ENCODE peak calls at places on chromosome 1, in nine cellular contexts. One of them, this sample, is unnamed.

GRCh38 chr1:162285149-162285561 is 91.5 kb downstream of the SPATA46 start:
- DNase-seq in HEK293T: no peak
- DNase-seq in KBM-7: no peak
- DNase-seq in T-helper 9 cell: no peak
- DNase-seq in activated naive CD8-positive, alpha-beta T cell treated with anti-CD3 and anti-CD28 coated beads, Interleukin-2, amount 50 U/mL, for 24 hours: no peak
- DNase-seq in astrocyte of the spinal cord: no peak
- DNase-seq in aorta: no peak
- DNase-seq in SK-N-MC: no peak
- DNase-seq in pancreas: peak
- DNase-seq in this sample: no peak

GRCh38 chr1:185157599-185158469 is 867 bp downstream of the SWT1 start:
- DNase-seq in T-helper 9 cell: no peak
- DNase-seq in pancreas: peak
- DNase-seq in activated naive CD8-positive, alpha-beta T cell treated with anti-CD3 and anti-CD28 coated beads, Interleukin-2, amount 50 U/mL, for 24 hours: no peak
- DNase-seq in KBM-7: no peak
- DNase-seq in aorta: no peak
- DNase-seq in SK-N-MC: no peak
- DNase-seq in astrocyte of the spinal cord: peak
- DNase-seq in HEK293T: peak
- DNase-seq in this sample: no peak

GRCh38 chr1:160607051-160608032 is 28.0 kb upstream of the CD84 start:
- DNase-seq in pancreas: peak
- DNase-seq in T-helper 9 cell: peak
- DNase-seq in KBM-7: peak
- DNase-seq in activated naive CD8-positive, alpha-beta T cell treated with anti-CD3 and anti-CD28 coated beads, Interleukin-2, amount 50 U/mL, for 24 hours: peak
- DNase-seq in aorta: no peak
- DNase-seq in HEK293T: peak
- DNase-seq in astrocyte of the spinal cord: peak
- DNase-seq in SK-N-MC: peak
- DNase-seq in this sample: peak

GRCh38 chr1:7398982-7399381 is 372.1 kb upstream of the VAMP3 start:
- DNase-seq in aorta: no peak
- DNase-seq in SK-N-MC: no peak
- DNase-seq in pancreas: no peak
- DNase-seq in KBM-7: no peak
- DNase-seq in activated naive CD8-positive, alpha-beta T cell treated with anti-CD3 and anti-CD28 coated beads, Interleukin-2, amount 50 U/mL, for 24 hours: no peak
- DNase-seq in T-helper 9 cell: no peak
- DNase-seq in astrocyte of the spinal cord: no peak
- DNase-seq in HEK293T: no peak
- DNase-seq in this sample: no peak

GRCh38 chr1:54996869-54997710 is 1.6 kb upstream of the BSND start:
- DNase-seq in pancreas: no peak
- DNase-seq in activated naive CD8-positive, alpha-beta T cell treated with anti-CD3 and anti-CD28 coated beads, Interleukin-2, amount 50 U/mL, for 24 hours: no peak
- DNase-seq in T-helper 9 cell: no peak
- DNase-seq in aorta: no peak
- DNase-seq in KBM-7: no peak
- DNase-seq in SK-N-MC: no peak
- DNase-seq in HEK293T: peak
- DNase-seq in astrocyte of the spinal cord: peak
- DNase-seq in this sample: no peak

GRCh38 chr1:11802973-11803885 is 2.5 kb downstream of the MTHFR start:
- DNase-seq in activated naive CD8-positive, alpha-beta T cell treated with anti-CD3 and anti-CD28 coated beads, Interleukin-2, amount 50 U/mL, for 24 hours: peak
- DNase-seq in HEK293T: peak
- DNase-seq in KBM-7: peak
- DNase-seq in aorta: peak
- DNase-seq in pancreas: peak
- DNase-seq in astrocyte of the spinal cord: peak
- DNase-seq in T-helper 9 cell: peak
- DNase-seq in SK-N-MC: peak
- DNase-seq in this sample: peak

GRCh38 chr1:19444399-19445021 is 40.8 kb downstream of the CAPZB start:
- DNase-seq in SK-N-MC: no peak
- DNase-seq in KBM-7: no peak
- DNase-seq in activated naive CD8-positive, alpha-beta T cell treated with anti-CD3 and anti-CD28 coated beads, Interleukin-2, amount 50 U/mL, for 24 hours: no peak
- DNase-seq in pancreas: no peak
- DNase-seq in HEK293T: no peak
- DNase-seq in T-helper 9 cell: no peak
- DNase-seq in aorta: no peak
- DNase-seq in astrocyte of the spinal cord: no peak
- DNase-seq in this sample: no peak

GRCh38 chr1:184289825-184290550 is 96.8 kb upstream of the C1orf21 start:
- DNase-seq in KBM-7: peak
- DNase-seq in SK-N-MC: no peak
- DNase-seq in pancreas: no peak
- DNase-seq in HEK293T: no peak
- DNase-seq in astrocyte of the spinal cord: no peak
- DNase-seq in activated naive CD8-positive, alpha-beta T cell treated with anti-CD3 and anti-CD28 coated beads, Interleukin-2, amount 50 U/mL, for 24 hours: no peak
- DNase-seq in T-helper 9 cell: no peak
- DNase-seq in aorta: no peak
- DNase-seq in this sample: no peak

GRCh38 chr1:45026446-45026845 is 14.4 kb downstream of the UROD start:
- DNase-seq in SK-N-MC: no peak
- DNase-seq in KBM-7: no peak
- DNase-seq in pancreas: no peak
- DNase-seq in aorta: no peak
- DNase-seq in activated naive CD8-positive, alpha-beta T cell treated with anti-CD3 and anti-CD28 coated beads, Interleukin-2, amount 50 U/mL, for 24 hours: no peak
- DNase-seq in T-helper 9 cell: no peak
- DNase-seq in HEK293T: no peak
- DNase-seq in astrocyte of the spinal cord: no peak
- DNase-seq in this sample: no peak

GRCh38 chr1:76763678-76764077 is 103.6 kb upstream of the ST6GALNAC5 start:
- DNase-seq in activated naive CD8-positive, alpha-beta T cell treated with anti-CD3 and anti-CD28 coated beads, Interleukin-2, amount 50 U/mL, for 24 hours: no peak
- DNase-seq in astrocyte of the spinal cord: no peak
- DNase-seq in aorta: no peak
- DNase-seq in SK-N-MC: no peak
- DNase-seq in HEK293T: no peak
- DNase-seq in pancreas: no peak
- DNase-seq in T-helper 9 cell: no peak
- DNase-seq in KBM-7: peak
- DNase-seq in this sample: no peak

GRCh38 chr1:150162862-150163706 is 13.4 kb downstream of the PLEKHO1 start:
- DNase-seq in KBM-7: peak
- DNase-seq in pancreas: peak
- DNase-seq in astrocyte of the spinal cord: peak
- DNase-seq in activated naive CD8-positive, alpha-beta T cell treated with anti-CD3 and anti-CD28 coated beads, Interleukin-2, amount 50 U/mL, for 24 hours: peak
- DNase-seq in SK-N-MC: peak
- DNase-seq in T-helper 9 cell: no peak
- DNase-seq in aorta: peak
- DNase-seq in HEK293T: peak
- DNase-seq in this sample: no peak

GRCh38 chr1:88802404-88802803 is 89.0 kb downstream of the GTF2B start:
- DNase-seq in activated naive CD8-positive, alpha-beta T cell treated with anti-CD3 and anti-CD28 coated beads, Interleukin-2, amount 50 U/mL, for 24 hours: no peak
- DNase-seq in HEK293T: no peak
- DNase-seq in astrocyte of the spinal cord: no peak
- DNase-seq in pancreas: no peak
- DNase-seq in aorta: no peak
- DNase-seq in SK-N-MC: no peak
- DNase-seq in KBM-7: no peak
- DNase-seq in T-helper 9 cell: no peak
- DNase-seq in this sample: no peak